ENCODE peak calls at places on chromosomes 13 and 19, in six cellular contexts. C is activated CD4-positive, alpha-beta T cell treated with anti-CD3 and anti-CD28 coated beads for 24 hours; J is effector memory CD4-positive, alpha-beta T cell; K is GM12865; X is OCI-LY7; F is HTR-8/SVneo. V is an unnamed sample.

GRCh38 chr19:50777261-50777660 is 7.0 kb downstream of the GPR32 start:
- DNase-seq in J (no peak), F (no peak), X (no peak), K (no peak), C (no peak), V (no peak)

GRCh38 chr19:56141416-56141992 is 417 bp downstream of the ZNF444 start:
- DNase-seq in X (peak), K (peak), F (no peak), J (peak), C (no peak), V (peak)

GRCh38 chr19:13718733-13719132 is 45.6 kb upstream of the MRI1 start:
- DNase-seq in K (peak), C (no peak), X (no peak), J (no peak), F (peak), V (no peak)

GRCh38 chr13:46983881-46984280 is 87.0 kb upstream of the HTR2A start:
- DNase-seq in K (peak), J (no peak), F (no peak), C (no peak), X (peak), V (no peak)

GRCh38 chr19:53511933-53512374 is 26.0 kb upstream of the ZNF331 start:
- DNase-seq in X (peak), K (peak), C (peak), J (peak), F (peak), V (peak)

GRCh38 chr13:102852556-102852955 is 6.7 kb downstream of the ERCC5 start:
- DNase-seq in K (no peak), X (no peak), J (no peak), C (no peak), F (no peak), V (no peak)

GRCh38 chr13:79491715-79492114 is 10.8 kb downstream of the NDFIP2 start:
- DNase-seq in F (no peak), C (no peak), K (no peak), J (no peak), X (no peak), V (no peak)

GRCh38 chr13:114009590-114010400 is 35.9 kb upstream of the C13orf46 start:
- DNase-seq in X (no peak), C (no peak), K (no peak), J (no peak), F (no peak), V (no peak)

GRCh38 chr13:43003010-43003409 is 11.0 kb upstream of the EPSTI1 start:
- DNase-seq in F (no peak), C (no peak), X (no peak), J (no peak), K (no peak), V (no peak)

GRCh38 chr19:44748426-44749254 is at the start of gene BCL3:
- DNase-seq in X (peak), F (peak), J (peak), K (peak), C (peak), V (peak)

GRCh38 chr19:35232912-35233311 is 4.4 kb upstream of the FAM187B start:
- DNase-seq in F (no peak), K (no peak), J (no peak), X (no peak), C (no peak), V (no peak)

GRCh38 chr13:62357887-62358645 is 942.4 kb upstream of the PCDH20 start:
- DNase-seq in X (peak), J (no peak), C (no peak), K (peak), F (peak), V (no peak)

GRCh38 chr13:32731074-32731473 is 144.8 kb downstream of the PDS5B start:
- DNase-seq in F (no peak), J (no peak), X (no peak), C (no peak), K (no peak), V (no peak)

GRCh38 chr13:92843549-92843948 is 383.1 kb upstream of the GPC6 start:
- DNase-seq in X (no peak), C (no peak), J (no peak), F (no peak), K (peak), V (no peak)

GRCh38 chr13:40132249-40132648 is 476.8 kb downstream of the COG6 start:
- DNase-seq in X (no peak), J (no peak), C (no peak), K (no peak), F (no peak), V (no peak)

GRCh38 chr19:6086081-6086858 is 24.0 kb downstream of the RFX2 start:
- DNase-seq in F (no peak), C (no peak), J (no peak), K (no peak), X (no peak), V (no peak)

V was measured in DND-41.